ENCODE peak calls at places on chromosomes 11 and 22, in ten cellular contexts. V, Z, P, W, N, M, D, G, A and C are unnamed samples.

GRCh38 chr11:118437736-118438125 is 1.4 kb downstream of the KMT2A start:
- DNase-seq in D (peak; percentile 63), M (no peak), V (no peak), N (no peak), Z (peak; percentile 15), P (peak; percentile 48), W (no peak), G (no peak), A (peak; percentile 6), C (peak; percentile 15)

GRCh38 chr11:16603890-16604783 is 134.3 kb upstream of the C11orf58 start:
- DNase-seq in D (peak; percentile 27), W (no peak), A (peak; percentile 22), M (no peak), Z (peak; percentile 29), P (peak; percentile 23), G (no peak), V (peak; percentile 75), N (no peak), C (peak; percentile 70)

GRCh38 chr11:111272420-111272819 is 25.9 kb upstream of the POU2AF3 start:
- DNase-seq in M (no peak), W (no peak), P (no peak), Z (no peak), N (no peak), A (no peak), D (no peak), V (no peak), G (no peak), C (no peak)

GRCh38 chr11:45748801-45749200 is 56.1 kb upstream of the SLC35C1 start:
- DNase-seq in P (no peak), M (no peak), D (no peak), N (no peak), A (no peak), W (no peak), G (no peak), Z (no peak), V (no peak), C (no peak)

GRCh38 chr11:59813364-59813763 is 2.8 kb upstream of the MRPL16 start:
- DNase-seq in V (no peak), D (no peak), W (no peak), P (no peak), M (no peak), N (no peak), Z (no peak), A (no peak), G (no peak), C (no peak)

GRCh38 chr22:37431811-37432707 is 4.8 kb upstream of the ELFN2 start:
- DNase-seq in N (no peak), D (no peak), A (peak; percentile 99), M (peak; percentile 95), V (no peak), G (peak; percentile 97), W (peak; percentile 75), Z (no peak), P (peak; percentile 99), C (no peak)

GRCh38 chr22:40009953-40010751 is 15.4 kb downstream of the FAM83F start:
- DNase-seq in D (no peak), M (no peak), Z (no peak), G (no peak), V (no peak), P (no peak), N (no peak), A (no peak), W (no peak), C (peak; percentile 63)

GRCh38 chr22:48242461-48242864 is 1480.0 kb downstream of the TBC1D22A start:
- DNase-seq in D (peak; percentile 12), W (no peak), V (no peak), A (no peak), N (no peak), G (no peak), M (no peak), Z (no peak), P (no peak), C (no peak)

GRCh38 chr11:116855413-116855812 is 18.0 kb upstream of the APOA1 start:
- DNase-seq in G (no peak), M (no peak), A (no peak), D (no peak), P (no peak), W (no peak), V (no peak), Z (no peak), N (no peak), C (no peak)

GRCh38 chr11:86497310-86497709 is 122.6 kb downstream of the CCDC81 start:
- DNase-seq in D (no peak), P (peak; percentile 82), Z (no peak), V (no peak), A (peak; percentile 82), N (no peak), G (peak; percentile 75), W (no peak), M (no peak), C (no peak)

GRCh38 chr11:21514298-21514697 is 678.6 kb upstream of the ANO5 start:
- DNase-seq in Z (no peak), W (no peak), A (no peak), P (no peak), M (no peak), D (no peak), N (no peak), G (no peak), V (no peak), C (no peak)

GRCh38 chr11:94790771-94791180 is 22.6 kb downstream of the AMOTL1 start:
- DNase-seq in P (peak; percentile 94), W (no peak), D (no peak), G (no peak), M (no peak), A (peak; percentile 63), Z (no peak), V (no peak), N (no peak), C (no peak)

GRCh38 chr22:29109853-29110252 is 37.0 kb downstream of the KREMEN1 start:
- DNase-seq in N (no peak), Z (no peak), P (no peak), V (no peak), W (no peak), G (no peak), D (no peak), A (no peak), M (no peak), C (peak; percentile 16)

GRCh38 chr11:34650528-34650927 is 29.6 kb downstream of the EHF start:
- DNase-seq in A (peak; percentile 88), D (no peak), Z (no peak), P (peak; percentile 49), W (no peak), G (no peak), V (no peak), M (no peak), N (no peak), C (peak; percentile 14)

GRCh38 chr22:25094579-25094978 is 105.1 kb upstream of the CRYBB3 start:
- DNase-seq in V (no peak), N (no peak), A (no peak), Z (no peak), P (no peak), G (no peak), D (no peak), M (no peak), W (no peak), C (no peak)

GRCh38 chr11:93123351-93123898 is 74.4 kb downstream of the SLC36A4 start:
- DNase-seq in W (no peak), N (no peak), G (no peak), M (no peak), V (no peak), Z (no peak), P (no peak), D (peak; percentile 89), A (peak; percentile 36), C (no peak)

GRCh38 chr11:2527621-2528291 is 82.9 kb downstream of the KCNQ1 start:
- DNase-seq in P (no peak), M (no peak), N (no peak), W (no peak), Z (no peak), V (no peak), G (no peak), D (peak; percentile 20), A (no peak), C (peak; percentile 46)

GRCh38 chr11:39374963-39375698 is 2084.3 kb downstream of the LRRC4C start:
- DNase-seq in A (no peak), N (no peak), Z (no peak), G (no peak), M (no peak), V (no peak), W (peak; percentile 6), P (peak; percentile 9), D (no peak), C (no peak)
- TF ChIP-seq CTCF in A (peak; percentile 50), N (peak; percentile 4), Z (peak; percentile 5), G (peak; percentile 58), M (peak; percentile 30), V (peak; percentile 63), W (peak; percentile 51), P (peak; percentile 55), D (peak; percentile 52), C (peak; percentile 68)

GRCh38 chr11:104964247-104964646 is 4.1 kb downstream of the CASP4 start:
- DNase-seq in A (no peak), V (no peak), D (no peak), W (no peak), M (no peak), P (no peak), G (no peak), Z (no peak), N (no peak), C (no peak)

GRCh38 chr11:104967493-104968364 is 645 bp downstream of the CASP4 start:
- DNase-seq in W (peak; percentile 1), V (no peak), M (no peak), D (no peak), P (peak; percentile 39), Z (no peak), G (no peak), A (no peak), N (no peak), C (no peak)

GRCh38 chr11:104962852-104963251 is 5.5 kb downstream of the CASP4 start:
- DNase-seq in V (no peak), W (no peak), M (no peak), Z (no peak), A (no peak), G (no peak), P (no peak), D (no peak), N (no peak), C (no peak)

GRCh38 chr11:104968365-104968855 is at the start of gene CASP4:
- DNase-seq in D (peak; percentile 53), W (peak; percentile 1), Z (peak; percentile 55), P (peak; percentile 71), N (peak; percentile 3), V (no peak), M (peak; percentile 27), G (no peak), A (peak; percentile 73), C (no peak)

GRCh38 chr11:104965735-104966134 is 2.6 kb downstream of the CASP4 start:
- DNase-seq in G (no peak), P (peak; percentile 32), M (no peak), D (no peak), A (no peak), V (no peak), Z (no peak), N (no peak), W (no peak), C (no peak)
- H3K4me3 ChIP-seq in G (no peak overlapping the region), P (peak overlapping the region; percentile 49), M (no peak overlapping the region), D (no peak overlapping the region), A (no peak overlapping the region), V (no peak overlapping the region), Z (no peak overlapping the region), N (peak overlapping the region; percentile 77), W (no peak overlapping the region), C (no peak overlapping the region)

GRCh38 chr11:132992838-132993680 is 539.2 kb downstream of the OPCML start:
- DNase-seq in D (no peak), A (peak; percentile 40), Z (no peak), N (no peak), G (no peak), P (no peak), M (no peak), W (no peak), V (no peak), C (no peak)
- TF ChIP-seq CTCF in D (no peak), A (peak; percentile 36), Z (no peak), N (no peak), G (peak; percentile 1), P (no peak), M (peak; percentile 43), W (no peak), V (no peak), C (no peak)

GRCh38 chr22:38707346-38707745 is 1.6 kb downstream of the GTPBP1 start:
- DNase-seq in D (peak; percentile 49), G (peak; percentile 41), V (no peak), Z (peak; percentile 49), N (no peak), A (peak; percentile 42), W (peak; percentile 66), P (peak; percentile 77), M (no peak), C (no peak)
- H3K4me3 ChIP-seq in D (peak overlapping the region; percentile 97), G (peak overlapping the region; percentile 98), V (no peak overlapping the region), Z (peak overlapping the region; percentile 99), N (peak overlapping the region; percentile 86), A (peak overlapping the region; percentile 85), W (peak overlapping the region; percentile 82), P (peak overlapping the region; percentile 93), M (peak overlapping the region; percentile 88), C (no peak overlapping the region)